ENCODE peak calls at places on chromosomes 4 and X, in eight cellular contexts. H, M, W, L, N, G, I and B are unnamed samples.

GRCh38 chr4:93092765-93093164 is 735.8 kb upstream of the ATOH1 start:
- DNase-seq in H (no peak), N (no peak), I (no peak), G (no peak), W (no peak), L (no peak), M (no peak), B (no peak)

GRCh38 chr4:76558391-76559235 is 123.6 kb downstream of the SHROOM3 start:
- DNase-seq in I (no peak), G (no peak), H (no peak), L (no peak), M (no peak), W (peak), N (no peak), B (no peak)

GRCh38 chr4:56118055-56118454 is 169.3 kb downstream of the CEP135 start:
- DNase-seq in N (no peak), M (no peak), G (no peak), L (no peak), W (no peak), I (no peak), H (no peak), B (no peak)

GRCh38 chr4:8285976-8286718 is 16.6 kb downstream of the HTRA3 start:
- DNase-seq in N (no peak), H (no peak), M (no peak), G (no peak), L (no peak), W (no peak), I (no peak), B (no peak)

GRCh38 chr4:120731561-120731960 is 191.0 kb downstream of the PRDM5 start:
- DNase-seq in L (no peak), G (peak), H (no peak), I (no peak), M (no peak), N (no peak), W (no peak), B (no peak)

GRCh38 chr4:15428611-15429010 is 778 bp downstream of the C1QTNF7 start:
- DNase-seq in H (no peak), N (no peak), G (no peak), L (no peak), M (no peak), I (no peak), W (no peak), B (no peak)

GRCh38 chrX:26778320-26778888 is 562.4 kb downstream of the MAGEB5 start:
- DNase-seq in G (no peak), H (peak), M (no peak), N (no peak), W (no peak), L (no peak), I (no peak), B (no peak)

GRCh38 chrX:72121381-72121780 is 10.3 kb downstream of the RTL5 start:
- DNase-seq in G (peak), I (peak), H (peak), L (peak), W (no peak), M (no peak), N (no peak), B (no peak)

GRCh38 chr4:133624744-133625143 is 475.6 kb downstream of the PCDH10 start:
- DNase-seq in M (peak), I (no peak), W (peak), H (no peak), N (peak), L (no peak), G (no peak), B (no peak)

GRCh38 chr4:8050555-8051206 is 107.9 kb downstream of the ABLIM2 start:
- DNase-seq in W (peak), G (peak), I (peak), M (no peak), N (no peak), L (peak), H (no peak), B (no peak)

GRCh38 chrX:130772313-130773140 is 130.5 kb downstream of the ENOX2 start:
- DNase-seq in L (no peak), W (no peak), M (no peak), I (peak), G (peak), H (no peak), N (no peak), B (no peak)

GRCh38 chrX:53440631-53441517 is 6.7 kb upstream of the HSD17B10 start:
- DNase-seq in H (peak), N (peak), I (no peak), G (peak), M (peak), W (peak), L (peak), B (peak)

GRCh38 chr4:166065324-166065723 is 192.3 kb downstream of the TLL1 start:
- DNase-seq in W (no peak), N (no peak), H (no peak), L (no peak), I (no peak), G (no peak), M (no peak), B (no peak)

GRCh38 chr4:56755901-56756300 is 65.6 kb downstream of the SPINK2 start:
- DNase-seq in M (no peak), L (no peak), W (no peak), G (no peak), I (no peak), N (no peak), H (no peak), B (no peak)

GRCh38 chr4:164768516-164768915 is 14.6 kb downstream of the SMIM31 start:
- DNase-seq in N (no peak), H (no peak), L (no peak), W (no peak), M (no peak), I (no peak), G (peak), B (no peak)

GRCh38 chr4:88320174-88320779 is 35.9 kb upstream of the PPM1K start:
- DNase-seq in H (no peak), I (no peak), N (peak), L (no peak), M (no peak), W (no peak), G (no peak), B (no peak)

GRCh38 chrX:136318166-136318565 is 17.4 kb downstream of the ADGRG4 start:
- DNase-seq in H (no peak), N (no peak), I (no peak), M (no peak), W (no peak), L (no peak), G (no peak), B (no peak)

GRCh38 chr4:151690164-151690856 is 70.5 kb downstream of the GATB start:
- DNase-seq in I (peak), M (no peak), H (no peak), L (no peak), N (no peak), G (peak), W (no peak), B (no peak)

GRCh38 chr4:154208424-154208823 is 283.2 kb downstream of the DCHS2 start:
- DNase-seq in I (no peak), W (peak), H (no peak), G (no peak), M (no peak), N (peak), L (no peak), B (no peak)

GRCh38 chr4:10730019-10730418 is 45.5 kb upstream of the CLNK start:
- DNase-seq in M (no peak), G (no peak), H (peak), N (no peak), L (no peak), W (no peak), I (no peak), B (no peak)

GRCh38 chrX:119606508-119607389 is 525 bp upstream of the NKRF start:
- DNase-seq in N (no peak), G (no peak), M (no peak), L (no peak), I (peak), W (no peak), H (peak), B (no peak)

GRCh38 chr4:104829761-104830160 is 316.9 kb upstream of the TET2 start:
- DNase-seq in H (no peak), G (no peak), N (no peak), M (no peak), I (no peak), W (no peak), L (no peak), B (no peak)

GRCh38 chr4:78214078-78214477 is 157.0 kb downstream of the FRAS1 start:
- DNase-seq in H (no peak), I (no peak), L (no peak), M (no peak), W (no peak), G (no peak), N (no peak), B (no peak)

GRCh38 chr4:142463195-142463594 is 382.9 kb downstream of the INPP4B start:
- DNase-seq in W (no peak), L (no peak), N (no peak), M (no peak), I (peak), G (no peak), H (no peak), B (no peak)

GRCh38 chr4:145423017-145423708 is 58.5 kb upstream of the SMAD1 start:
- DNase-seq in W (no peak), I (no peak), M (no peak), G (no peak), L (no peak), H (no peak), N (no peak), B (no peak)

GRCh38 chr4:70269674-70270073 is 27.3 kb downstream of the CSN3 start:
- DNase-seq in W (no peak), M (no peak), L (no peak), H (no peak), N (no peak), G (peak), I (no peak), B (no peak)

GRCh38 chr4:4890574-4891260 is 31.3 kb downstream of the MSX1 start:
- DNase-seq in W (no peak), I (no peak), N (no peak), H (no peak), L (no peak), M (no peak), G (no peak), B (no peak)

GRCh38 chr4:4889781-4890180 is 30.3 kb downstream of the MSX1 start:
- DNase-seq in I (no peak), G (no peak), H (no peak), N (no peak), W (no peak), L (no peak), M (no peak), B (no peak)

GRCh38 chr4:4887426-4887825 is 28.0 kb downstream of the MSX1 start:
- DNase-seq in W (peak), L (no peak), N (no peak), G (no peak), H (no peak), I (no peak), M (no peak), B (no peak)

GRCh38 chr4:4884611-4885010 is 25.1 kb downstream of the MSX1 start:
- DNase-seq in H (no peak), M (no peak), N (no peak), I (no peak), G (no peak), W (peak), L (no peak), B (no peak)

GRCh38 chr4:4888695-4889094 is 29.2 kb downstream of the MSX1 start:
- DNase-seq in L (no peak), M (no peak), W (peak), I (no peak), G (no peak), N (no peak), H (no peak), B (no peak)
- TF ChIP-seq CTCF in L (no peak), M (no peak), W (peak), I (no peak), G (no peak), N (no peak), H (no peak), B (no peak)

DNA sequence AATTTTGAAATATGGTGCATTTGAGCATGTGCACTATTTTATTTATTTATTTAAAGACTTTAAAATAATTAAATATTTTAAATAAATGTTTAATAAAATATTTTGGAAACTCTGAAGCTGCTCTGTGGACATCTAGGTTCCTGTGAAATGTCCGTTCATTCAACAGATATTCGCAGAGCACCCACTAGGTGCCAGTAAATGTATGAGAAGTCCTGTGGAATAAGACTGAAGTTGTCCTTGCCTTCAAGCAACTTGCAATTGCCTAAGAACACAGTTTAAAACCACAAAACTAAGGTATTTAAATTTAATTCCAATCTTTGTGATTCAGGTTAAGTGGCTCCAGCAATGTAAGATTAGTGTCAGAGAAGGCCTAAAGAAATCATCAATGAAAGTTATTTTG is 306.7 kb downstream of the GBA3 start:
- DNase-seq in G (no peak), W (no peak), M (no peak), N (no peak), L (no peak), H (no peak), I (no peak), B (no peak)
- TF ChIP-seq CTCF in G (no peak), W (peak), M (no peak), N (no peak), L (no peak), H (no peak), I (peak), B (no peak)

GRCh38 chr4:119082661-119083060 is 53.0 kb upstream of the MYOZ2 start:
- DNase-seq in M (no peak), H (no peak), I (no peak), L (no peak), N (no peak), W (no peak), G (no peak), B (no peak)

GRCh38 chr4:119087656-119088055 is 48.0 kb upstream of the MYOZ2 start:
- DNase-seq in L (no peak), N (no peak), H (no peak), W (no peak), M (no peak), I (no peak), G (no peak), B (no peak)

GRCh38 chr4:119084503-119084902 is 51.1 kb upstream of the MYOZ2 start:
- DNase-seq in G (no peak), W (no peak), H (no peak), M (no peak), L (no peak), N (no peak), I (no peak), B (no peak)

GRCh38 chr4:119081943-119082342 is 53.7 kb upstream of the MYOZ2 start:
- DNase-seq in H (no peak), N (no peak), G (no peak), W (no peak), I (no peak), M (no peak), L (no peak), B (no peak)

DNA sequence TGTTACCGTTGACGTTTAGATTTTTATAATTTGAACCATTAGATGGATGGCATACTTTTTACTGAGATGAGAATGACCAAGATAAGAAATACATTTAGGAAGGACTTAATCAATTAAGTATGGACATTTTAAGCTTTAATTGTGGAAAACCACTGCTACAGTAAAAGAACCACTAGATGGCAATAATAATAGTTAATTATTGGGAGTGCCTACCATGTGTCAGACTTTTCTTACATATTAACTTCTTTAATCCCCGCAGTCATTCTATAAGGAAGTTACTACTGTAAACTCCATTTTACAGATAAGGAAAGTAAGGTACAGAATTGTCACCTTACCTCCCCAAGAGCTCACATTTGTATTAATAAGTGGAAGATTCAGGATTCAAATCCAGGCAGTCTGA is 48.5 kb upstream of the MYOZ2 start:
- DNase-seq in M (no peak), G (peak), H (no peak), W (no peak), L (no peak), N (no peak), I (no peak), B (no peak)
- TF ChIP-seq CTCF in M (peak), G (peak), H (no peak), W (no peak), L (no peak), N (no peak), I (no peak), B (no peak)

DNA sequence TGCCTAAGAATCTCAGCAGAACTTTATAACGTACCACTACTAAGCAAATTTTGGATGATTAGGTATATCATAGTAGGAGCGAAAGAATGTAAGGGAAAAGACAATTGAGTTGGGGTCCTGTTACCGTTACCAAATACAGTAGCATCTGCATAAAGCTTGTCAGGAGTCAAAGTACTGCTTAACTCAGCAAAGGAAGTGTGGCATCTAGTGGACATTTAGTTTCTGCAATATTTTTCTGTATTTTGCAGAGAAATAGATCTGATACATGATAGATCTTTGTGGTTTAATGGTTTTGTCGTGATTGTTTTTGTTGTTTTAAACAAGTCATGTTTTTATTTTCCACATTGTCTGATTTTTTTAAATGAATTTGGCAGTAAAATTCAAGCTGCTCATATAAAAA is 81.0 kb upstream of the SMARCAD1 start:
- DNase-seq in I (peak), W (no peak), L (no peak), H (no peak), M (no peak), G (no peak), N (no peak), B (no peak)
- TF ChIP-seq CTCF in I (peak), W (peak), L (no peak), H (no peak), M (peak), G (peak), N (no peak), B (no peak)

DNA sequence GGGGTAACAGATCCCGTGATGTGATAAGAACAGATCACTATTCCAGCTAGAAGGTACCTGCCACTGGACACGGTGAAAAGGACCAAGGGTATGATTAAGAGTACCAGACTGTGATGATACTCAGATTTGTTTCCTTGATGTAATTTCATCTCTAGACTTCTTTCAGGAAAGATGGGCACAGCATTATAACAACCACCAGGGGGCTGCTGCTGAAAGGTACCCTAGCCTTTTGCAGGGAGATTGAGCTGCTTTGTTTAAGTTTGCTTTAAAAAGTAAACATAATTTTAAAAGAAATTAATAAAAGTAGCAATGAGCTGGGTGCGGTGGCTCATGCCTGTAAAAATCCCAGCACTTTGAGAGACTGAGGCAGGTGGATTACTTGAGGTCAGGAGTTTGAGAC is 145.4 kb downstream of the EMCN start:
- DNase-seq in I (no peak), N (peak), G (peak), H (peak), L (no peak), M (peak), W (no peak), B (no peak)
- TF ChIP-seq CTCF in I (peak), N (no peak), G (peak), H (peak), L (no peak), M (no peak), W (peak), B (no peak)

GRCh38 chr4:48557478-48557877 is 67.4 kb downstream of the ZAR1 start:
- DNase-seq in N (no peak), I (no peak), W (peak), L (no peak), M (no peak), G (peak), H (no peak), B (no peak)
- TF ChIP-seq CTCF in N (no peak), I (peak), W (peak), L (no peak), M (no peak), G (peak), H (no peak), B (no peak)

DNA sequence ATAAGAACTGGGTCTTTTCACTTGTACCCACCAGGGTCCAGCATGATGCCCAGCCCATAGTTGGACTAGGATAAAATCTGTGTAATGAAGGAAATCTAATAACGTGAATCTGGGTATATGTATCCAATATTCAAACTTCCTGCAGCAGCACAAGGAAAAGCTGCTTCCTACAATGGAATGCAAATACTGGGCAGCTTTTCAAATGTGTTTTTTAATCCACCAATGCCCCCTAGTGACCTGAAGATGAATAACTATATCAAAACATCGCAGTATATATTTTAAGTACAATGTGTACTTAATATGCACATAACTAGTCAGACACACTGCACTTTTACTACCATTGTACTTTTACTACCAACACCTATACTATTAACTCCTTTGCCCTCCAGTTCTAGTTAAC is 5.3 kb downstream of the APOO start:
- DNase-seq in M (no peak), I (no peak), W (no peak), H (no peak), N (no peak), G (peak), L (no peak), B (no peak)
- TF ChIP-seq CTCF in M (peak), I (no peak), W (peak), H (peak), N (peak), G (peak), L (no peak), B (no peak)

DNA sequence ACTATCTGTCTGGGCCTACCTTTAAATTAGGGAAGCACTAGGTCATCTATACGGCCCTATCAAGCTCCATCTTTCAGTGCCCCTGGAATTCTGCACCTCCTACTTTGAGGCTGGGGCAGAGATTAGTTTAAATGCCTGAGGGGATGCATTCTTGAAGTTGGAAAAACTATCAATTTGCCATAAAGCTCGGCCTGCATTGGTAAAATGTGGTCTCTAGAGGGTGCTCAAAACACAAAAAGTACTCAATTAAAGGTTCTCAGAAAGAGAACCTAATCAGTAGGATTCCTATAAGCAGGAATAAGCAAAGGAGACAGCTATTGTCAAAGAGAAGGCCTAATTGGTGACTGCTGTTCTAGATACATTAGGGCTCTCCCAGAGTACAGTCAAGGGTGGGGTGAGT is 111.7 kb downstream of the AMER1 start:
- DNase-seq in I (no peak), M (no peak), W (no peak), L (no peak), N (no peak), H (no peak), G (peak), B (no peak)
- TF ChIP-seq CTCF in I (no peak), M (no peak), W (peak), L (peak), N (no peak), H (no peak), G (peak), B (no peak)